ENCODE peak calls at places on chromosomes 16 and 17, in five cellular contexts. I is colonic mucosa; S is CD4-positive, alpha-beta T cell; Y is AG04450; G is lung. R is an unnamed sample.

GRCh38 chr17:43056051-43056450 is 31.0 kb downstream of the RND2 start:
- DNase-seq in I (no peak), S (no peak), Y (no peak), G (no peak), R (no peak)

GRCh38 chr16:76265434-76266045 is 11.7 kb upstream of the CNTNAP4 start:
- DNase-seq in I (peak), S (no peak), Y (peak), G (no peak), R (peak)

GRCh38 chr16:3574195-3574594 is 3.0 kb downstream of the NLRC3 start:
- DNase-seq in I (no peak), S (no peak), Y (no peak), G (no peak), R (no peak)

GRCh38 chr16:23889189-23889588 is 53.4 kb downstream of the PRKCB start:
- DNase-seq in I (no peak), S (no peak), Y (no peak), G (no peak), R (no peak)

GRCh38 chr16:70576431-70577255 is 53.0 kb downstream of the SF3B3 start:
- DNase-seq in I (peak), S (no peak), Y (peak), G (no peak), R (no peak)

GRCh38 chr16:74064120-74064735 is 232.4 kb upstream of the PSMD7 start:
- DNase-seq in I (no peak), S (no peak), Y (no peak), G (no peak), R (no peak)

GRCh38 chr17:66711936-66712335 is 123.0 kb upstream of the CACNG5 start:
- DNase-seq in I (peak), S (no peak), Y (no peak), G (peak), R (no peak)

GRCh38 chr17:76909971-76910760 is 42.0 kb downstream of the MGAT5B start:
- DNase-seq in I (peak), S (peak), Y (no peak), G (peak), R (peak)

GRCh38 chr16:19785512-19786130 is 67.5 kb downstream of the IQCK start:
- DNase-seq in I (peak), S (no peak), Y (no peak), G (no peak), R (no peak)

GRCh38 chr17:44908761-44909326 is 6.5 kb downstream of the GFAP start:
- DNase-seq in I (no peak), S (no peak), Y (no peak), G (no peak), R (no peak)

GRCh38 chr16:69711115-69711740 is 15.1 kb downstream of the NQO1 start:
- DNase-seq in I (peak), S (no peak), Y (peak), G (peak), R (no peak)

GRCh38 chr17:44155488-44155887 is 13.8 kb downstream of the HROB start:
- DNase-seq in I (no peak), S (no peak), Y (no peak), G (no peak), R (no peak)

GRCh38 chr17:263773-264172 is 82.3 kb upstream of the DOC2B start:
- DNase-seq in I (peak), S (no peak), Y (no peak), G (no peak), R (no peak)

GRCh38 chr16:69839798-69840409 is 77.8 kb downstream of the WWP2 start:
- DNase-seq in I (peak), S (no peak), Y (no peak), G (no peak), R (no peak)

GRCh38 chr16:54798267-54798666 is 132.4 kb upstream of the IRX5 start:
- DNase-seq in I (no peak), S (no peak), Y (no peak), G (no peak), R (no peak)

GRCh38 chr17:7380855-7381683 is at the start of gene TNK1:
- DNase-seq in I (peak), S (no peak), Y (no peak), G (peak), R (no peak)

GRCh38 chr17:28897769-28898259 is 281 bp upstream of the FLOT2 start:
- DNase-seq in I (no peak), S (no peak), Y (no peak), G (no peak), R (no peak)

GRCh38 chr16:28292731-28293588 is 635 bp downstream of the SBK1 start:
- DNase-seq in I (no peak), S (peak), Y (no peak), G (no peak), R (peak)

GRCh38 chr17:35022536-35023063 is 40.9 kb downstream of the RFFL start:
- DNase-seq in I (peak), S (peak), Y (peak), G (peak), R (no peak)

GRCh38 chr17:55768946-55769624 is 18.2 kb downstream of the PCTP start:
- DNase-seq in I (no peak), S (no peak), Y (no peak), G (no peak), R (no peak)

GRCh38 chr17:68398731-68399637 is 58.3 kb downstream of the WIPI1 start:
- DNase-seq in I (peak), S (no peak), Y (peak), G (peak), R (peak)

GRCh38 chr16:8928467-8928957 is 35.2 kb downstream of the USP7 start:
- DNase-seq in I (no peak), S (no peak), Y (peak), G (no peak), R (no peak)

GRCh38 chr17:7222093-7222971 is 2.6 kb downstream of the ACADVL start:
- DNase-seq in I (no peak), S (no peak), Y (no peak), G (no peak), R (no peak)

GRCh38 chr16:49366669-49367068 is 6.9 kb upstream of the C16orf78 start:
- DNase-seq in I (no peak), S (no peak), Y (no peak), G (no peak), R (no peak)

GRCh38 chr17:64497565-64498035 is 746 bp upstream of the POLG2 start:
- DNase-seq in I (no peak), S (no peak), Y (no peak), G (no peak), R (no peak)
- TF ChIP-seq CTCF in I (no peak), S (peak), Y (no peak), G (no peak), R (no peak)

GRCh38 chr17:50056217-50056960 is 479 bp downstream of the ITGA3 start:
- DNase-seq in I (peak), S (peak), Y (no peak), G (peak), R (peak)
- TF ChIP-seq CTCF in I (no peak), S (peak), Y (peak), G (no peak), R (peak)

GRCh38 chr17:30095507-30096244 is 20.9 kb upstream of the NSRP1 start:
- DNase-seq in I (no peak), S (no peak), Y (peak), G (no peak), R (peak)
- TF ChIP-seq CTCF in I (peak), S (peak), Y (peak), G (no peak), R (peak)

GRCh38 chr17:82077617-82078358 is 12.2 kb upstream of the DUS1L start:
- DNase-seq in I (no peak), S (no peak), Y (no peak), G (no peak), R (no peak)

GRCh38 chr17:82079001-82079677 is 13.5 kb upstream of the DUS1L start:
- DNase-seq in I (no peak), S (no peak), Y (no peak), G (no peak), R (no peak)

GRCh38 chr17:82078433-82078832 is 12.8 kb upstream of the DUS1L start:
- DNase-seq in I (no peak), S (no peak), Y (no peak), G (no peak), R (no peak)

GRCh38 chr17:82076018-82076784 is 10.6 kb upstream of the DUS1L start:
- DNase-seq in I (no peak), S (no peak), Y (no peak), G (no peak), R (no peak)

DNA sequence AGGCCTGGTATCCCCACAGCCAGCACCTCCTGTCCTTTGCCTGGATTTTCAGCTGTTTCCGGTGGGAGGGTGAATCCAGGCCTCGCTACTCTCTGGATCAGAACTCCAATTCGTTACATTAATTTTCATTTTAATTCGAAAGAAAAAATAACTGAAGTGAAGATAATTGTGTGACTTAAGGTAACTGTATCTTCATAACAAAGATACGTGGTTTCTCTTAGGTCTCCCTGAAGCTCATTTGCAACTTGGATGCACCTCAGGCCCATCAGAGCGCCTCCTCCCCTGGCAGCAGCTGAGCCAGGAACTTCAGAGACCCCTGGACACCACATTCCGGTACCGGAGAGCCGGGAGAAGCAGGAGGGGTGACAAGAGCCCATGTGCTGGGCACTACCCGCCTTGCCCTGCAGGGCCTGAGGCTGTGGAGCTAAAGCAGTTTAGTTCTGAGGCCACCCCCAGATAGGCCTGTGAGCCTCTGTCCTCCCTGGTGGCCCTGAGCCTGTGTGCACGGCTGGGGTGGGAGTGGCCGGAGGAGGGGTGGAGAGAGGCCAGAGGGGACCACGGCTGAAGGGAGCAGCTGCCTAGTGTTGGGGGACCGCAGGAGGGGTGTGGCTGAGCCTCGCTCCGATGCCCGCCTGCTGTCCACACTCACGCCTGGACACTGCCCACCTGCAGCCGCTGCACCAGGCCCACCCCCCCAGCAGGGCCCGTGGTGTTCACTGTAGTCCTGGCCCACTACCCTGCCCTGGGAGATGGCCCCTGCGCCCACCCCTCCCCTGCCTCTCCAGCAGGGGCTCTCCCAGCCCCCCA is 11.4 kb upstream of the DUS1L start:
- DNase-seq in I (no peak), S (no peak), Y (no peak), G (no peak), R (no peak)
- TF ChIP-seq CTCF in I (no peak), S (no peak), Y (no peak), G (no peak), R (no peak)

GRCh38 chr17:78822552-78822951 is 18.1 kb downstream of the USP36 start:
- DNase-seq in I (no peak), S (no peak), Y (peak), G (no peak), R (no peak)
- TF ChIP-seq CTCF in I (no peak), S (no peak), Y (no peak), G (no peak), R (no peak)

GRCh38 chr16:84633622-84634021 is 14.7 kb upstream of the KLHL36 start:
- DNase-seq in I (no peak), S (no peak), Y (no peak), G (no peak), R (no peak)
- TF ChIP-seq CTCF in I (no peak), S (no peak), Y (no peak), G (no peak), R (no peak)

DNA sequence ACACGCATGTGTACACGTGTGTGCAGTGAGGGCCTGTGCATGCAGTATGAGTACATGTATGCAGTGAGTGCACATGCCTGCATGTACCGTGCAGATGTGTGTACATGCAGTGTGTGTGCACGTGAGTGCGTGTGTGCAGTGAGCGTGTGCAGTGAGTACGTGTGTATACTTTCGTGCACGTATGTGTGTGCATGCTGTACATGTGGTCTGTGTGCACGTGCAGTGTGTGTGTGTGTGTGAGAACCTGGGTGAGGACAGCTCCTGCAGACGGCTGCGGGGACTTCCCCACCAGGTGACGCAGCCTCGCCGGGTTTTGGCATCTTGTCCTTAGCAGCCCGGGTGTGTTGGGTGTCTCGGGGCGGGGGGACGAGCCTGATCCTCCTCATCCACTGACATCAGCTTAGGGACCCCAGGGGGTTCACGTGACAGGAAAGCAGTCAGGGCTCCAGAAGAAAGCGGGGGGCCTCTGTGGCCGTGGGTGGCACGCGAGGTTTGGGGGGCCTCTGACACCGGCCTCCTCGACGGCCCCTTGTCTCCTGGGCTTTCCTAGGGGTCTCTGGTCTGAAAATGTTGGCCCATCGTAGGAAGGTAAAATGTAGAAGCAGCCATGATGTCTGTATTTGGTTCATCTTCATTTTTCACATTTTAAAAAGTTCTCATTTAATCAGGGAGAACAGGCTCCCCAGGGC is 119.6 kb upstream of the ZNF750 start:
- DNase-seq in I (no peak), S (peak), Y (no peak), G (no peak), R (no peak)
- TF ChIP-seq CTCF in I (no peak), S (no peak), Y (no peak), G (no peak), R (no peak)

GRCh38 chr16:57844416-57845030 is 42.2 kb upstream of the KIFC3 start:
- DNase-seq in I (no peak), S (no peak), Y (no peak), G (no peak), R (no peak)
- TF ChIP-seq CTCF in I (no peak), S (no peak), Y (no peak), G (no peak), R (no peak)

GRCh38 chr16:4936991-4937781 is at the start of gene PPL:
- DNase-seq in I (peak), S (no peak), Y (no peak), G (peak), R (no peak)

GRCh38 chr16:4935231-4935855 is 1.6 kb downstream of the PPL start:
- DNase-seq in I (peak), S (no peak), Y (no peak), G (peak), R (no peak)

GRCh38 chr16:4937782-4938682 is 1.1 kb upstream of the PPL start:
- DNase-seq in I (peak), S (no peak), Y (no peak), G (peak), R (no peak)

GRCh38 chr16:4934591-4934990 is 2.4 kb downstream of the PPL start:
- DNase-seq in I (no peak), S (no peak), Y (no peak), G (no peak), R (no peak)

GRCh38 chr16:4936181-4936990 is 562 bp downstream of the PPL start:
- DNase-seq in I (peak), S (no peak), Y (no peak), G (peak), R (no peak)
- TF ChIP-seq CTCF in I (no peak), S (no peak), Y (no peak), G (no peak), R (no peak)

R was measured in neural crest cell.